ENCODE peak calls at places on chromosome 18, in six cellular contexts. One of them, this sample, is unnamed.

GRCh38 chr18:39435986-39436385 is 1870.4 kb upstream of the CELF4 start:
- DNase-seq in stomach: no peak
- DNase-seq in heart right ventricle: no peak
- DNase-seq in CD8-positive, alpha-beta T cell: no peak
- DNase-seq in CD4-positive, alpha-beta T cell: no peak
- DNase-seq in esophagus squamous epithelium: no peak
- DNase-seq in this sample: no peak

GRCh38 chr18:39460136-39460535 is 1894.5 kb upstream of the CELF4 start:
- DNase-seq in esophagus squamous epithelium: no peak
- DNase-seq in stomach: no peak
- DNase-seq in CD4-positive, alpha-beta T cell: no peak
- DNase-seq in CD8-positive, alpha-beta T cell: no peak
- DNase-seq in heart right ventricle: no peak
- DNase-seq in this sample: no peak

GRCh38 chr18:69717586-69717985 is 230.1 kb downstream of the CD226 start:
- DNase-seq in CD4-positive, alpha-beta T cell: no peak
- DNase-seq in esophagus squamous epithelium: no peak
- DNase-seq in heart right ventricle: no peak
- DNase-seq in stomach: no peak
- DNase-seq in CD8-positive, alpha-beta T cell: no peak
- DNase-seq in this sample: no peak

GRCh38 chr18:60684843-60685513 is 312.4 kb upstream of the MC4R start:
- DNase-seq in stomach: no peak
- DNase-seq in CD8-positive, alpha-beta T cell: no peak
- DNase-seq in heart right ventricle: no peak
- DNase-seq in CD4-positive, alpha-beta T cell: no peak
- DNase-seq in esophagus squamous epithelium: no peak
- DNase-seq in this sample: no peak

GRCh38 chr18:62717059-62717849 is 1.9 kb downstream of the PHLPP1 start:
- DNase-seq in CD8-positive, alpha-beta T cell: peak; percentile 61
- DNase-seq in esophagus squamous epithelium: no peak
- DNase-seq in heart right ventricle: no peak
- DNase-seq in stomach: peak; percentile 52
- DNase-seq in CD4-positive, alpha-beta T cell: peak; percentile 31
- DNase-seq in this sample: no peak

GRCh38 chr18:69559604-69560003 is 158.9 kb downstream of the DOK6 start:
- DNase-seq in CD8-positive, alpha-beta T cell: no peak
- DNase-seq in CD4-positive, alpha-beta T cell: no peak
- DNase-seq in stomach: no peak
- DNase-seq in esophagus squamous epithelium: no peak
- DNase-seq in heart right ventricle: no peak
- DNase-seq in this sample: no peak

GRCh38 chr18:3612315-3612714 is 162.3 kb downstream of the TGIF1 start:
- DNase-seq in esophagus squamous epithelium: no peak
- DNase-seq in heart right ventricle: no peak
- DNase-seq in CD8-positive, alpha-beta T cell: no peak
- DNase-seq in stomach: no peak
- DNase-seq in CD4-positive, alpha-beta T cell: no peak
- DNase-seq in this sample: no peak

GRCh38 chr18:2083691-2084090 is 487.6 kb downstream of the METTL4 start:
- DNase-seq in CD8-positive, alpha-beta T cell: no peak
- DNase-seq in CD4-positive, alpha-beta T cell: no peak
- DNase-seq in heart right ventricle: peak; percentile 8
- DNase-seq in esophagus squamous epithelium: no peak
- DNase-seq in stomach: no peak
- DNase-seq in this sample: peak; percentile 9

GRCh38 chr18:39966275-39966674 is 1988.8 kb upstream of the PIK3C3 start:
- DNase-seq in CD4-positive, alpha-beta T cell: no peak
- DNase-seq in stomach: no peak
- DNase-seq in esophagus squamous epithelium: no peak
- DNase-seq in heart right ventricle: no peak
- DNase-seq in CD8-positive, alpha-beta T cell: no peak
- DNase-seq in this sample: no peak

GRCh38 chr18:56727399-56727798 is 76.2 kb downstream of the WDR7 start:
- DNase-seq in stomach: no peak
- DNase-seq in CD4-positive, alpha-beta T cell: no peak
- DNase-seq in esophagus squamous epithelium: no peak
- DNase-seq in CD8-positive, alpha-beta T cell: no peak
- DNase-seq in heart right ventricle: no peak
- DNase-seq in this sample: no peak

GRCh38 chr18:55778731-55779460 is 190.9 kb upstream of the TCF4 start:
- DNase-seq in CD4-positive, alpha-beta T cell: no peak
- DNase-seq in esophagus squamous epithelium: no peak
- DNase-seq in CD8-positive, alpha-beta T cell: no peak
- DNase-seq in heart right ventricle: no peak
- DNase-seq in stomach: no peak
- DNase-seq in this sample: peak; percentile 7

GRCh38 chr18:10020176-10020575 is 106.4 kb downstream of the VAPA start:
- DNase-seq in heart right ventricle: no peak
- DNase-seq in stomach: no peak
- DNase-seq in esophagus squamous epithelium: no peak
- DNase-seq in CD4-positive, alpha-beta T cell: no peak
- DNase-seq in CD8-positive, alpha-beta T cell: no peak
- DNase-seq in this sample: no peak

GRCh38 chr18:76620326-76620813 is 125.3 kb upstream of the ZNF516 start:
- DNase-seq in esophagus squamous epithelium: peak; percentile 7
- DNase-seq in CD8-positive, alpha-beta T cell: no peak
- DNase-seq in stomach: peak; percentile 63
- DNase-seq in heart right ventricle: peak; percentile 69
- DNase-seq in CD4-positive, alpha-beta T cell: no peak
- DNase-seq in this sample: no peak

GRCh38 chr18:70553245-70553960 is 264.6 kb downstream of the SOCS6 start:
- DNase-seq in heart right ventricle: no peak
- DNase-seq in CD8-positive, alpha-beta T cell: peak; percentile 29
- DNase-seq in stomach: no peak
- DNase-seq in CD4-positive, alpha-beta T cell: no peak
- DNase-seq in esophagus squamous epithelium: no peak
- DNase-seq in this sample: no peak

GRCh38 chr18:31156831-31157763 is 5.6 kb downstream of the DSC1 start:
- DNase-seq in stomach: no peak
- DNase-seq in heart right ventricle: no peak
- DNase-seq in CD8-positive, alpha-beta T cell: no peak
- DNase-seq in esophagus squamous epithelium: no peak
- DNase-seq in CD4-positive, alpha-beta T cell: no peak
- DNase-seq in this sample: no peak

GRCh38 chr18:76367168-76367785 is 127.8 kb downstream of the ZNF516 start:
- DNase-seq in heart right ventricle: no peak
- DNase-seq in stomach: no peak
- DNase-seq in esophagus squamous epithelium: no peak
- DNase-seq in CD4-positive, alpha-beta T cell: no peak
- DNase-seq in CD8-positive, alpha-beta T cell: no peak
- DNase-seq in this sample: peak; percentile 6

GRCh38 chr18:79951545-79952456 is at the start of gene SLC66A2:
- DNase-seq in stomach: peak; percentile 94
- DNase-seq in CD4-positive, alpha-beta T cell: peak; percentile 95
- DNase-seq in esophagus squamous epithelium: peak; percentile 31
- DNase-seq in CD8-positive, alpha-beta T cell: peak; percentile 91
- DNase-seq in heart right ventricle: peak; percentile 96
- DNase-seq in this sample: peak; percentile 92

GRCh38 chr18:58303363-58303762 is 259.3 kb downstream of the NEDD4L start:
- DNase-seq in esophagus squamous epithelium: no peak
- DNase-seq in CD8-positive, alpha-beta T cell: no peak
- DNase-seq in heart right ventricle: no peak
- DNase-seq in stomach: no peak
- DNase-seq in CD4-positive, alpha-beta T cell: no peak
- DNase-seq in this sample: no peak

GRCh38 chr18:34909637-34910364 is 131.4 kb upstream of the MAPRE2 start:
- DNase-seq in CD4-positive, alpha-beta T cell: no peak
- DNase-seq in CD8-positive, alpha-beta T cell: no peak
- DNase-seq in esophagus squamous epithelium: no peak
- DNase-seq in heart right ventricle: no peak
- DNase-seq in stomach: no peak
- DNase-seq in this sample: no peak

GRCh38 chr18:61602836-61603235 is 269.6 kb downstream of the CDH20 start:
- DNase-seq in CD8-positive, alpha-beta T cell: no peak
- DNase-seq in esophagus squamous epithelium: no peak
- DNase-seq in heart right ventricle: no peak
- DNase-seq in CD4-positive, alpha-beta T cell: no peak
- DNase-seq in stomach: no peak
- DNase-seq in this sample: no peak

GRCh38 chr18:77173274-77174030 is 40.9 kb upstream of the MBP start:
- DNase-seq in heart right ventricle: no peak
- DNase-seq in CD8-positive, alpha-beta T cell: no peak
- DNase-seq in esophagus squamous epithelium: no peak
- DNase-seq in stomach: no peak
- DNase-seq in CD4-positive, alpha-beta T cell: no peak
- DNase-seq in this sample: no peak

GRCh38 chr18:73514449-73514848 is 633.2 kb downstream of the FBXO15 start:
- DNase-seq in stomach: no peak
- DNase-seq in heart right ventricle: no peak
- DNase-seq in CD4-positive, alpha-beta T cell: no peak
- DNase-seq in CD8-positive, alpha-beta T cell: no peak
- DNase-seq in esophagus squamous epithelium: no peak
- DNase-seq in this sample: no peak

GRCh38 chr18:11607897-11608296 is 1.5 kb upstream of the SLC35G4 start:
- DNase-seq in heart right ventricle: no peak
- DNase-seq in esophagus squamous epithelium: no peak
- DNase-seq in CD8-positive, alpha-beta T cell: no peak
- DNase-seq in CD4-positive, alpha-beta T cell: no peak
- DNase-seq in stomach: no peak
- DNase-seq in this sample: no peak

GRCh38 chr18:41391616-41392610 is 563.1 kb upstream of the PIK3C3 start:
- DNase-seq in CD8-positive, alpha-beta T cell: no peak
- DNase-seq in esophagus squamous epithelium: no peak
- DNase-seq in CD4-positive, alpha-beta T cell: no peak
- DNase-seq in stomach: peak; percentile 54
- DNase-seq in heart right ventricle: peak; percentile 54
- DNase-seq in this sample: no peak

GRCh38 chr18:52652451-52652850 is 312.5 kb downstream of the DCC start:
- DNase-seq in stomach: no peak
- DNase-seq in esophagus squamous epithelium: no peak
- DNase-seq in heart right ventricle: no peak
- DNase-seq in CD8-positive, alpha-beta T cell: no peak
- DNase-seq in CD4-positive, alpha-beta T cell: no peak
- DNase-seq in this sample: no peak

GRCh38 chr18:26617151-26617554 is 68.8 kb upstream of the KCTD1 start:
- DNase-seq in CD4-positive, alpha-beta T cell: no peak
- DNase-seq in heart right ventricle: no peak
- DNase-seq in stomach: no peak
- DNase-seq in CD8-positive, alpha-beta T cell: no peak
- DNase-seq in esophagus squamous epithelium: no peak
- DNase-seq in this sample: no peak

GRCh38 chr18:9290171-9290570 is 44.4 kb upstream of the TWSG1 start:
- DNase-seq in esophagus squamous epithelium: no peak
- DNase-seq in heart right ventricle: no peak
- DNase-seq in stomach: no peak
- DNase-seq in CD8-positive, alpha-beta T cell: no peak
- DNase-seq in CD4-positive, alpha-beta T cell: no peak
- DNase-seq in this sample: no peak

GRCh38 chr18:57441395-57441794 is 6.2 kb downstream of the ONECUT2 start:
- DNase-seq in stomach: no peak
- DNase-seq in esophagus squamous epithelium: no peak
- DNase-seq in heart right ventricle: no peak
- DNase-seq in CD4-positive, alpha-beta T cell: no peak
- DNase-seq in CD8-positive, alpha-beta T cell: no peak
- DNase-seq in this sample: no peak

GRCh38 chr18:63552581-63552980 is 10.4 kb downstream of the SERPINB12 start:
- DNase-seq in esophagus squamous epithelium: no peak
- DNase-seq in CD8-positive, alpha-beta T cell: no peak
- DNase-seq in heart right ventricle: no peak
- DNase-seq in CD4-positive, alpha-beta T cell: no peak
- DNase-seq in stomach: no peak
- DNase-seq in this sample: no peak

GRCh38 chr18:36328916-36329315 is 31.4 kb downstream of the FHOD3 start:
- DNase-seq in CD8-positive, alpha-beta T cell: no peak
- DNase-seq in CD4-positive, alpha-beta T cell: no peak
- DNase-seq in stomach: no peak
- DNase-seq in heart right ventricle: no peak
- DNase-seq in esophagus squamous epithelium: no peak
- DNase-seq in this sample: no peak

DNA sequence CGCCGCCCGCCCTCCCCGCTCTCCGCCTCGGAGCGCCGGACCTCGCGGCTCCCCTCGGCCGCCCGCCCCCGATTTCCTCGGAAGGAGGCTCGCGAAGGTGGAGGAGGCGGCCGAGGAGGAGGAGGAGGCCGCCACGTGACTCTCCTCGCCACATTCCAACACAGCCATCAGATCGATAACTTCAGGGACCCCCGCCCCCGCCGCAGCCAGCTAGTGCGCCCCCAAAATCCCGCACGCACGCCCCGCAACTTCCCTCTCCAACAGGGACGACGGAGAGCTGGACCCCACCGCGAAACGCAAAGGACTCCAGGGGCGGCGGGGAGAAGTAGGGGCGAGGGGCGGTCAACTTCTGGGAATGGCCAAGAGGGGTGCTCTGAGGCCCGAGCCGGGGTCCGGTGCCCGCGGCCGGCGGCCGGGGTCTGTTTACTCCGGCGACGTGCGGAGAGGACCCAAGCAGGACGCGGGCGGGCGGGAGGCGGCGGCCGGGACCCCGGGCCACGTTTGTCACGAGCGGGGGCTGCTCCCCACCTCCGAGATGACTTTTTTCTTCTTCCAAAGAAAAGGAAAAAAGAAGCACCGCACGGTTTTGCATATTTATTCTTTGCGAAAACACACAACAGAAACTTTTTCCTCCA is 1.9 kb downstream of the ZNF521 start:
- DNase-seq in heart right ventricle: peak; percentile 38
- DNase-seq in stomach: no peak
- DNase-seq in CD4-positive, alpha-beta T cell: no peak
- DNase-seq in esophagus squamous epithelium: no peak
- DNase-seq in CD8-positive, alpha-beta T cell: no peak
- DNase-seq in this sample: no peak
- TF ChIP-seq CTCF in heart right ventricle: no peak
- TF ChIP-seq CTCF in stomach: no peak
- TF ChIP-seq CTCF in CD4-positive, alpha-beta T cell: no peak
- TF ChIP-seq CTCF in esophagus squamous epithelium: no peak
- TF ChIP-seq CTCF in CD8-positive, alpha-beta T cell: no peak
- TF ChIP-seq CTCF in this sample: no peak

GRCh38 chr18:33123852-33124251 is 316.7 kb downstream of the CCDC178 start:
- DNase-seq in stomach: no peak
- DNase-seq in heart right ventricle: no peak
- DNase-seq in CD8-positive, alpha-beta T cell: no peak
- DNase-seq in esophagus squamous epithelium: no peak
- DNase-seq in CD4-positive, alpha-beta T cell: no peak
- DNase-seq in this sample: no peak
- H3K9me3 ChIP-seq in stomach: no peaks in the 10 kb centered on the region
- H3K9me3 ChIP-seq in heart right ventricle: no peaks in the 10 kb centered on the region
- H3K9me3 ChIP-seq in CD8-positive, alpha-beta T cell: no peaks in the 10 kb centered on the region
- H3K9me3 ChIP-seq in esophagus squamous epithelium: no peaks in the 10 kb centered on the region
- H3K9me3 ChIP-seq in CD4-positive, alpha-beta T cell: no peaks in the 10 kb centered on the region
- H3K9me3 ChIP-seq in this sample: no peaks in the 10 kb centered on the region

GRCh38 chr18:23063502-23063901 is 71.8 kb upstream of the CABLES1 start:
- DNase-seq in esophagus squamous epithelium: no peak
- DNase-seq in stomach: no peak
- DNase-seq in CD4-positive, alpha-beta T cell: no peak
- DNase-seq in heart right ventricle: no peak
- DNase-seq in CD8-positive, alpha-beta T cell: no peak
- DNase-seq in this sample: no peak
- H3K27ac ChIP-seq in esophagus squamous epithelium: no peak overlapping the region
- H3K27ac ChIP-seq in stomach: no peak overlapping the region
- H3K27ac ChIP-seq in CD4-positive, alpha-beta T cell: no peak overlapping the region
- H3K27ac ChIP-seq in heart right ventricle: no peak overlapping the region
- H3K27ac ChIP-seq in CD8-positive, alpha-beta T cell: no peak overlapping the region
- H3K27ac ChIP-seq in this sample: no peak overlapping the region

GRCh38 chr18:48410095-48410920 is 1.1 kb upstream of the ZBTB7C start:
- DNase-seq in CD8-positive, alpha-beta T cell: no peak
- DNase-seq in CD4-positive, alpha-beta T cell: peak; percentile 22
- DNase-seq in heart right ventricle: peak; percentile 94
- DNase-seq in esophagus squamous epithelium: peak; percentile 9
- DNase-seq in stomach: peak; percentile 94
- DNase-seq in this sample: no peak
- TF ChIP-seq CTCF in CD8-positive, alpha-beta T cell: no peak
- TF ChIP-seq CTCF in CD4-positive, alpha-beta T cell: no peak
- TF ChIP-seq CTCF in heart right ventricle: no peak
- TF ChIP-seq CTCF in esophagus squamous epithelium: peak; percentile 38
- TF ChIP-seq CTCF in stomach: no peak
- TF ChIP-seq CTCF in this sample: no peak

GRCh38 chr18:78889250-78889649 is 90.4 kb upstream of the SALL3 start:
- DNase-seq in CD4-positive, alpha-beta T cell: no peak
- DNase-seq in esophagus squamous epithelium: no peak
- DNase-seq in stomach: no peak
- DNase-seq in heart right ventricle: no peak
- DNase-seq in CD8-positive, alpha-beta T cell: no peak
- DNase-seq in this sample: no peak
- H3K9me3 ChIP-seq in CD4-positive, alpha-beta T cell: peaks cover 26% of the 10 kb centered on the region
- H3K9me3 ChIP-seq in esophagus squamous epithelium: peaks cover 34% of the 10 kb centered on the region
- H3K9me3 ChIP-seq in stomach: peaks cover 41% of the 10 kb centered on the region
- H3K9me3 ChIP-seq in heart right ventricle: peaks cover 41% of the 10 kb centered on the region
- H3K9me3 ChIP-seq in CD8-positive, alpha-beta T cell: peaks cover 8% of the 10 kb centered on the region
- H3K9me3 ChIP-seq in this sample: peaks cover 7% of the 10 kb centered on the region

This sample was measured in DND-41.